ENCODE peak calls at places on chromosomes 11 and 22, in four cellular contexts. E is adrenal gland, P is fibroblast of mammary gland, N is fibroblast of pulmonary artery. Y is an unnamed sample.

GRCh38 chr22:32880906-32881596 is 79.5 kb downstream of the TIMP3 start:
- DNase-seq in P (peak), E (peak), N (peak), Y (peak)

GRCh38 chr11:63274776-63275175 is 31.4 kb upstream of the SLC22A25 start:
- DNase-seq in N (no peak), P (no peak), E (no peak), Y (peak)

GRCh38 chr11:74001822-74002286 is 7.0 kb downstream of the UCP3 start:
- DNase-seq in E (no peak), N (no peak), P (no peak), Y (no peak)

GRCh38 chr11:72787262-72788104 is 6.4 kb downstream of the STARD10 start:
- DNase-seq in E (no peak), P (no peak), N (no peak), Y (no peak)

GRCh38 chr11:129737535-129738230 is 78.0 kb upstream of the TMEM45B start:
- DNase-seq in N (no peak), P (no peak), E (no peak), Y (no peak)

GRCh38 chr22:33825761-33826160 is 94.5 kb downstream of the LARGE1 start:
- DNase-seq in N (no peak), E (peak), P (no peak), Y (no peak)

GRCh38 chr11:78742430-78742829 is 167.8 kb upstream of the NARS2 start:
- DNase-seq in N (no peak), P (peak), E (no peak), Y (no peak)

GRCh38 chr11:11857769-11858168 is 16.0 kb downstream of the USP47 start:
- DNase-seq in N (no peak), E (no peak), P (no peak), Y (no peak)

GRCh38 chr22:48919187-48919590 is 908.5 kb downstream of the BRD1 start:
- DNase-seq in E (peak), N (no peak), P (no peak), Y (no peak)

GRCh38 chr11:28072321-28072720 is 35.6 kb downstream of the KIF18A start:
- DNase-seq in N (peak), P (peak), E (no peak), Y (peak)

GRCh38 chr11:66075273-66075672 is 5.2 kb downstream of the PACS1 start:
- DNase-seq in E (no peak), N (no peak), P (no peak), Y (no peak)

GRCh38 chr11:114098927-114099326 is 39.4 kb downstream of the ZBTB16 start:
- DNase-seq in E (no peak), P (peak), N (no peak), Y (peak)

GRCh38 chr11:71485466-71485865 is 32.5 kb downstream of the NADSYN1 start:
- DNase-seq in P (no peak), N (no peak), E (no peak), Y (no peak)

GRCh38 chr11:107337917-107338316 is 119.7 kb downstream of the CWF19L2 start:
- DNase-seq in N (no peak), P (no peak), E (no peak), Y (no peak)

GRCh38 chr22:29581799-29582198 is 886 bp upstream of the NIPSNAP1 start:
- DNase-seq in N (no peak), E (no peak), P (no peak), Y (no peak)

GRCh38 chr22:24200616-24201212 is 19.4 kb downstream of the SUSD2 start:
- DNase-seq in E (no peak), P (peak), N (peak), Y (peak)

GRCh38 chr22:37457093-37457893 is 28.9 kb downstream of the MFNG start:
- DNase-seq in N (peak), P (peak), E (peak), Y (peak)

GRCh38 chr11:14300661-14301304 is 58.2 kb downstream of the RRAS2 start:
- DNase-seq in P (peak), N (peak), E (peak), Y (peak)

GRCh38 chr22:28604961-28605360 is 74.7 kb downstream of the TTC28 start:
- DNase-seq in P (no peak), N (peak), E (no peak), Y (no peak)

GRCh38 chr22:16954060-16954403 is 54.0 kb downstream of the GAB4 start:
- DNase-seq in N (no peak), E (no peak), P (no peak), Y (no peak)

GRCh38 chr11:73137262-73137941 is 4.7 kb downstream of the FCHSD2 start:
- DNase-seq in P (no peak), N (no peak), E (no peak), Y (no peak)

GRCh38 chr22:44261861-44262595 is 50.7 kb downstream of the SHISAL1 start:
- DNase-seq in P (no peak), N (no peak), E (no peak), Y (no peak)

GRCh38 chr11:1401656-1402221 is 12.0 kb downstream of the BRSK2 start:
- DNase-seq in P (peak), N (peak), E (peak), Y (peak)

GRCh38 chr11:64348611-64349387 is 8.8 kb downstream of the CCDC88B start:
- DNase-seq in P (no peak), N (no peak), E (no peak), Y (no peak)

GRCh38 chr11:88384004-88384677 is 46.6 kb upstream of the CTSC start:
- DNase-seq in E (no peak), N (peak), P (peak), Y (peak)

GRCh38 chr11:45662665-45663485 is 2.5 kb downstream of the CHST1 start:
- DNase-seq in P (peak), E (no peak), N (peak), Y (peak)

GRCh38 chr11:88482871-88483301 is 145.3 kb upstream of the CTSC start:
- DNase-seq in E (no peak), P (peak), N (peak), Y (no peak)

GRCh38 chr11:129259950-129260349 is 67.8 kb upstream of the ARHGAP32 start:
- DNase-seq in P (no peak), N (peak), E (no peak), Y (peak)

GRCh38 chr11:107565219-107565937 is at the start of gene ALKBH8:
- DNase-seq in E (peak), N (peak), P (peak), Y (peak)

GRCh38 chr11:116109228-116109627 is 605.0 kb upstream of the CADM1 start:
- DNase-seq in N (no peak), P (peak), E (peak), Y (peak)

GRCh38 chr22:41009222-41009948 is 58.2 kb downstream of the RBX1 start:
- DNase-seq in P (peak), E (no peak), N (peak), Y (peak)

GRCh38 chr11:120471131-120471530 is 40.4 kb upstream of the GRIK4 start:
- DNase-seq in N (peak), E (no peak), P (peak), Y (peak)

GRCh38 chr11:46345131-46345597 is 2.1 kb upstream of the DGKZ start:
- DNase-seq in N (no peak), E (peak), P (no peak), Y (no peak)

GRCh38 chr11:66467034-66467659 is 442 bp downstream of the PELI3 start:
- DNase-seq in P (no peak), E (peak), N (peak), Y (peak)

GRCh38 chr22:34102633-34103032 is 182.4 kb upstream of the LARGE1 start:
- DNase-seq in N (no peak), E (no peak), P (no peak), Y (no peak)

GRCh38 chr11:77278595-77279506 is 22.6 kb downstream of the GDPD4 start:
- DNase-seq in P (peak), E (no peak), N (peak), Y (peak)

GRCh38 chr11:9146477-9146876 is 55.1 kb upstream of the SCUBE2 start:
- DNase-seq in P (no peak), E (no peak), N (no peak), Y (no peak)

GRCh38 chr11:38538866-38539651 is 1941.0 kb upstream of the RAG2 start:
- DNase-seq in P (no peak), N (no peak), E (no peak), Y (no peak)

GRCh38 chr11:106082096-106082495 is 4.6 kb downstream of the AASDHPPT start:
- DNase-seq in E (no peak), N (no peak), P (no peak), Y (no peak)

GRCh38 chr11:106076421-106076922 is 675 bp downstream of the KBTBD3 start:
- DNase-seq in P (no peak), E (peak), N (no peak), Y (peak)

GRCh38 chr11:106077609-106078517 is at the start of gene AASDHPPT:
- DNase-seq in N (peak), E (peak), P (peak), Y (peak)

GRCh38 chr11:106072804-106073203 is 4.3 kb downstream of the KBTBD3 start:
- DNase-seq in E (no peak), N (no peak), P (no peak), Y (no peak)

DNA sequence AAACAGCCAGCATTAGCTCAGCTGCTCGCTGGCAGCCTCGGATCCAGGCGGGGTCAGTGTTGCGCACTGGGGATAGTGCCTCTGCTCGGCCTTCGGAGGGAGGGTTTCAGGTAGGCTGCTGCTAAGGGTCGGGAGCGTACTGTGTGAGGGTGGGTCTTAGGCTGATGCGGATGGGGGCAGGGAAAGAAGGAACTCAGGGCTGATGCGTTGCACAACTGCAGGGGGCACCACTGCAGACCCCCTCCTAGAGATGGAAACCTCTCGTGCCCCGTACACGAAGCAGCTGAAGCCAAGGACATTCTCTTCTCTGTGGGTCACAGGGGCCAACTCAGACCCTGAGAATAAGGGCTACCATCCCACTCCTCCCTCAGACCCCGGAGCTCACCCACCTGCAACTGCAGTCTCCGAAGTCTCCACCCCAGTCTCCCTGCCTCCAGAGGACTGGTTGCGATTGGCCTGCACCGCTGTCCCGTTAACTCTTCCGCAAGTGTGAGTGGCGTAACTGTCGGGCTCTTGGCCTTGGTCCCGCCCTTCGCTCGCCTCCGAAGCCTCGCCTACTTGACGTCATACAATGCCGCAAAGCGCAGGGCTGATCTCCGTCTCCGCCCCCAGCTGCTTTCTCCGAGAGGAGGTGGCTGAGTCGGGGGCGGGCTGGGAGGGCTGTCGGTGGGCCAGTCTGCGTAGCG is at the start of gene KBTBD3:
- DNase-seq in P (peak), N (peak), E (peak), Y (peak)
- TF ChIP-seq CTCF in P (peak), N (peak), E (no peak), Y (peak)

GRCh38 chr22:23178512-23179254 is 1.6 kb upstream of the BCR start:
- DNase-seq in E (peak), P (peak), N (peak), Y (peak)

GRCh38 chr22:23177197-23177596 is 3.1 kb upstream of the BCR start:
- DNase-seq in E (no peak), P (no peak), N (no peak), Y (no peak)

GRCh38 chr22:23179381-23180294 is 671 bp upstream of the BCR start:
- DNase-seq in N (no peak), E (peak), P (no peak), Y (no peak)

GRCh38 chr22:23176645-23177027 is 3.7 kb upstream of the BCR start:
- DNase-seq in P (no peak), N (no peak), E (no peak), Y (no peak)

GRCh38 chr22:23175817-23176644 is 4.3 kb upstream of the BCR start:
- DNase-seq in P (no peak), E (no peak), N (no peak), Y (no peak)
- H3K4me3 ChIP-seq in P (no peak), E (no peak), N (no peak), Y (no peak)

DNA sequence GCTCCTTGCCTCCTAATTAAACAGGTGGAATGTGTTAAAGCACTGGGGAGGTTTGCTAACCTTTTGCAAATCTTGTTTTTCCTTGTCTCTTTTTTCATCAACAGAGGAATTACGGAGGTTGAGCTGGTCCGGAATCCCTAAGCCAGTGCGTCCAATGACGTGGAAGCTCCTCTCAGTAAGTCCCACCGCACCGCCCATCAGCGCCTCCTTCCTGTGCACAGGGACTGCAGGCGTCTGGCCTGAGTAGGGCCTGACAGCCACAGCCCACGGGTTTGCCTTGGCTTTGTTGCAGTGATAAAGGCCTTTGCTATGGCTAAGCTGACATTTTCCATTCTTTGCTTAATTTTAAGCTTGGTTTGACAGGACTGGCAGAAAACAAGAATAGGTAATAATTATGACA is 116.1 kb downstream of the TBC1D22A start:
- DNase-seq in E (peak), N (no peak), P (peak), Y (no peak)
- TF ChIP-seq CTCF in E (no peak), N (no peak), P (peak), Y (no peak)

DNA sequence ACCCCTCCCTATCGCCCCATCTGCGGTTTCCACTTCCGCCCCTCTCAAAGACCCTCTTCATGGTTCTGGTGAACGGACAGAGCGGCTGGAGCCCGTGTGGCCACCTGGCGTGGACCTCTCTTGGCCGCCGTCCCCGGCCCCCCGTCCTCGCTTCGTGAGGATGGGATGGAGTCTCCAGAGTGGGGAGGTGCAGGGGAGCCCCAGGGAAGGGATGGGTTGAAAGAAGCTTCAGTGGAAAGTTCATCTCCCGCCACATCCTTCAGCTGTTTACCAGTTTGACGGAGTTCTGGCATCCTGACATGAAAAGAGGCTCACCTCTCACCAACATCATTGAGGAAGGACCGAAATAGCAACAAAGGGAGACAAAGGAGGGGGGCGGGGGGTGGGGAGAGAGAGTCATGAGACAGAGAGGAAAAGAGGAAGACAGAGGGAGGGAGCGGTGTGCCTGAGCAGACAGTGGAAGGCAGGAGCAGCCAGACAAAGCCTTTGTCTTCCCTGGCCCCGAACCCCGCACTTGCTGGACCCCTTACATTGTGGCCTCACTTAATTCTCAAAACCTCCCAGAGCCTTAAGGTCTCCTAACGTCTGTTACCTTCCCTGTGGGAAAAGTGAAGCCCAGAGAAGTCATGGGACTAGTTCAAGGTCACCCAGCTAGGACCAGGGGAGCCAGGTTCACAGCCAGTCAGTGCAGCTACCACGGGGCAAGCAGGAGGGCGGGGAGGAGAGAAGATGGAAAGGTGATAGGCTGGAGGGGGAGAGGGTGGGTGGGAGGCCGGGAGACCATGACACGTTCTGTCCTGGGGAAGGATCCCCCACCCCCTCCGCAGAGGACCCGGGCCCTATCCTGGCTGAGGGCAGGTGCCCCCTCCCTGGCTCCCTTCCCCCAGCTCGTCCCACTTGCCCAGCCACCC is 54.9 kb downstream of the CD6 start:
- DNase-seq in N (no peak), E (no peak), P (no peak), Y (no peak)
- H3K4me3 ChIP-seq in N (no peak), E (no peak), P (no peak), Y (no peak)